ENCODE peak calls at places on chromosomes 3 and 15, in six cellular contexts. One of them, this sample, is unnamed.

GRCh38 chr15:78457101-78457500 is 19.1 kb downstream of the IREB2 start:
- DNase-seq in H4: peak; percentile 51
- DNase-seq in AG09309: peak; percentile 17
- DNase-seq in A673: peak; percentile 9
- DNase-seq in stimulated activated CD4-positive, alpha-beta T cell treated with anti-CD3 and anti-CD28 coated beads, TNF-alpha, amount 100 ng/mL, for 4 hours: no peak
- DNase-seq in NCI-H1694 treated with DMSO at 0.1 percent for 48 hours: peak; percentile 9
- DNase-seq in this sample: peak; percentile 77

GRCh38 chr3:177835917-177836316 is 638.6 kb upstream of the TBL1XR1 start:
- DNase-seq in A673: no peak
- DNase-seq in AG09309: peak; percentile 45
- DNase-seq in H4: peak; percentile 70
- DNase-seq in stimulated activated CD4-positive, alpha-beta T cell treated with anti-CD3 and anti-CD28 coated beads, TNF-alpha, amount 100 ng/mL, for 4 hours: no peak
- DNase-seq in NCI-H1694 treated with DMSO at 0.1 percent for 48 hours: no peak
- DNase-seq in this sample: peak; percentile 98

GRCh38 chr3:45477026-45477725 is 88.8 kb downstream of the LARS2 start:
- DNase-seq in H4: no peak
- DNase-seq in NCI-H1694 treated with DMSO at 0.1 percent for 48 hours: no peak
- DNase-seq in AG09309: no peak
- DNase-seq in stimulated activated CD4-positive, alpha-beta T cell treated with anti-CD3 and anti-CD28 coated beads, TNF-alpha, amount 100 ng/mL, for 4 hours: no peak
- DNase-seq in A673: no peak
- DNase-seq in this sample: no peak

GRCh38 chr3:40057077-40057476 is 247.7 kb downstream of the MYRIP start:
- DNase-seq in H4: no peak
- DNase-seq in stimulated activated CD4-positive, alpha-beta T cell treated with anti-CD3 and anti-CD28 coated beads, TNF-alpha, amount 100 ng/mL, for 4 hours: no peak
- DNase-seq in A673: no peak
- DNase-seq in AG09309: no peak
- DNase-seq in NCI-H1694 treated with DMSO at 0.1 percent for 48 hours: no peak
- DNase-seq in this sample: peak; percentile 66

GRCh38 chr3:182509312-182509711 is 284.0 kb upstream of the ATP11B start:
- DNase-seq in AG09309: no peak
- DNase-seq in stimulated activated CD4-positive, alpha-beta T cell treated with anti-CD3 and anti-CD28 coated beads, TNF-alpha, amount 100 ng/mL, for 4 hours: no peak
- DNase-seq in H4: no peak
- DNase-seq in NCI-H1694 treated with DMSO at 0.1 percent for 48 hours: no peak
- DNase-seq in A673: no peak
- DNase-seq in this sample: no peak

GRCh38 chr15:98970799-98971198 is 36.8 kb downstream of the PGPEP1L start:
- DNase-seq in stimulated activated CD4-positive, alpha-beta T cell treated with anti-CD3 and anti-CD28 coated beads, TNF-alpha, amount 100 ng/mL, for 4 hours: no peak
- DNase-seq in H4: no peak
- DNase-seq in NCI-H1694 treated with DMSO at 0.1 percent for 48 hours: no peak
- DNase-seq in AG09309: no peak
- DNase-seq in A673: no peak
- DNase-seq in this sample: no peak

GRCh38 chr15:63015618-63016017 is 26.9 kb upstream of the TPM1 start:
- DNase-seq in H4: peak; percentile 29
- DNase-seq in AG09309: no peak
- DNase-seq in NCI-H1694 treated with DMSO at 0.1 percent for 48 hours: no peak
- DNase-seq in stimulated activated CD4-positive, alpha-beta T cell treated with anti-CD3 and anti-CD28 coated beads, TNF-alpha, amount 100 ng/mL, for 4 hours: no peak
- DNase-seq in A673: no peak
- DNase-seq in this sample: peak; percentile 79

GRCh38 chr15:48084759-48085420 is 35.9 kb upstream of the SLC24A5 start:
- DNase-seq in stimulated activated CD4-positive, alpha-beta T cell treated with anti-CD3 and anti-CD28 coated beads, TNF-alpha, amount 100 ng/mL, for 4 hours: no peak
- DNase-seq in H4: peak; percentile 52
- DNase-seq in NCI-H1694 treated with DMSO at 0.1 percent for 48 hours: peak; percentile 95
- DNase-seq in A673: peak; percentile 73
- DNase-seq in AG09309: no peak
- DNase-seq in this sample: peak; percentile 40

GRCh38 chr3:14210843-14211594 is 32.4 kb downstream of the LSM3 start:
- DNase-seq in H4: no peak
- DNase-seq in stimulated activated CD4-positive, alpha-beta T cell treated with anti-CD3 and anti-CD28 coated beads, TNF-alpha, amount 100 ng/mL, for 4 hours: no peak
- DNase-seq in AG09309: peak; percentile 99
- DNase-seq in NCI-H1694 treated with DMSO at 0.1 percent for 48 hours: no peak
- DNase-seq in A673: no peak
- DNase-seq in this sample: peak; percentile 89

GRCh38 chr3:172634948-172635347 is 75.9 kb downstream of the NCEH1 start:
- DNase-seq in H4: no peak
- DNase-seq in stimulated activated CD4-positive, alpha-beta T cell treated with anti-CD3 and anti-CD28 coated beads, TNF-alpha, amount 100 ng/mL, for 4 hours: no peak
- DNase-seq in AG09309: no peak
- DNase-seq in A673: no peak
- DNase-seq in NCI-H1694 treated with DMSO at 0.1 percent for 48 hours: no peak
- DNase-seq in this sample: no peak

GRCh38 chr15:79916424-79916823 is 19.6 kb upstream of the MTHFS start:
- DNase-seq in stimulated activated CD4-positive, alpha-beta T cell treated with anti-CD3 and anti-CD28 coated beads, TNF-alpha, amount 100 ng/mL, for 4 hours: no peak
- DNase-seq in AG09309: no peak
- DNase-seq in H4: no peak
- DNase-seq in A673: no peak
- DNase-seq in NCI-H1694 treated with DMSO at 0.1 percent for 48 hours: no peak
- DNase-seq in this sample: no peak

GRCh38 chr15:69275104-69275670 is 23.5 kb upstream of the PAQR5 start:
- DNase-seq in stimulated activated CD4-positive, alpha-beta T cell treated with anti-CD3 and anti-CD28 coated beads, TNF-alpha, amount 100 ng/mL, for 4 hours: no peak
- DNase-seq in NCI-H1694 treated with DMSO at 0.1 percent for 48 hours: no peak
- DNase-seq in A673: peak; percentile 58
- DNase-seq in AG09309: no peak
- DNase-seq in H4: no peak
- DNase-seq in this sample: peak; percentile 31

GRCh38 chr3:16849240-16849639 is 35.5 kb upstream of the PLCL2 start:
- DNase-seq in NCI-H1694 treated with DMSO at 0.1 percent for 48 hours: no peak
- DNase-seq in AG09309: no peak
- DNase-seq in stimulated activated CD4-positive, alpha-beta T cell treated with anti-CD3 and anti-CD28 coated beads, TNF-alpha, amount 100 ng/mL, for 4 hours: no peak
- DNase-seq in H4: no peak
- DNase-seq in A673: peak; percentile 43
- DNase-seq in this sample: peak; percentile 4

This sample was measured in fibroblast of the aortic adventitia.